ENCODE peak calls at places on chromosomes 5 and 9, in five cellular contexts. D is MM.1S, R is hepatocyte, M is GM23248, E is fibroblast of lung. A is an unnamed sample.
A peak's percentile ranks its signal among the peaks of the same experiment; 100 is the strongest.

GRCh38 chr5:119055267-119055666 is 15.6 kb upstream of the DMXL1 start:
- DNase-seq in M (peak; percentile 17), D (no peak), E (no peak), R (no peak), A (no peak)

GRCh38 chr9:4837768-4838546 is 45.2 kb downstream of the RCL1 start:
- DNase-seq in R (no peak), M (peak; percentile 94), E (peak; percentile 96), D (no peak), A (no peak)

GRCh38 chr9:109469646-109470358 is 28.3 kb downstream of the PTPN3 start:
- DNase-seq in M (peak; percentile 85), E (peak; percentile 74), R (peak; percentile 86), D (peak; percentile 74), A (peak; percentile 77)

GRCh38 chr5:6784481-6784880 is 71.2 kb downstream of the TENT4A start:
- DNase-seq in D (no peak), E (no peak), M (no peak), R (no peak), A (no peak)

GRCh38 chr5:171420429-171421231 is 1.2 kb downstream of the FGF18 start:
- DNase-seq in M (peak; percentile 91), R (peak; percentile 87), E (peak; percentile 92), D (no peak), A (peak; percentile 53)

GRCh38 chr5:166845044-166845443 is 1446.4 kb upstream of the WWC1 start:
- DNase-seq in E (peak; percentile 1), D (peak; percentile 12), M (peak; percentile 17), R (peak; percentile 63), A (peak; percentile 61)

GRCh38 chr5:57983426-57983825 is 476.5 kb downstream of the PLK2 start:
- DNase-seq in R (no peak), D (no peak), E (no peak), M (no peak), A (no peak)

GRCh38 chr5:25544652-25545249 is 900.0 kb upstream of the CDH10 start:
- DNase-seq in M (peak; percentile 5), E (peak; percentile 7), R (peak; percentile 69), D (peak; percentile 62), A (peak; percentile 73)

GRCh38 chr5:137195483-137195882 is 303.6 kb downstream of the SPOCK1 start:
- DNase-seq in R (no peak), M (no peak), E (peak; percentile 24), D (no peak), A (no peak)

GRCh38 chr9:92911496-92912475 is 33.9 kb upstream of the ZNF484 start:
- DNase-seq in M (no peak), D (no peak), R (peak; percentile 25), E (no peak), A (peak; percentile 89)

GRCh38 chr5:59360130-59360555 is 533.4 kb downstream of the PDE4D start:
- DNase-seq in D (no peak), M (peak; percentile 4), R (peak; percentile 30), E (no peak), A (no peak)

GRCh38 chr5:150075233-150075632 is 11.1 kb downstream of the CSF1R start:
- DNase-seq in M (no peak), E (no peak), D (no peak), R (no peak), A (no peak)

GRCh38 chr5:89337-90286 is 2.4 kb upstream of the PLEKHG4B start:
- DNase-seq in E (no peak), M (no peak), R (no peak), D (no peak), A (no peak)

GRCh38 chr9:105062222-105062850 is 134.4 kb upstream of the ABCA1 start:
- DNase-seq in E (no peak), D (no peak), M (no peak), R (no peak), A (no peak)

GRCh38 chr5:159340511-159340910 is 10.2 kb upstream of the IL12B start:
- DNase-seq in M (no peak), D (no peak), R (no peak), E (no peak), A (no peak)

GRCh38 chr5:76062502-76062901 is 20.7 kb upstream of the SV2C start:
- DNase-seq in D (no peak), M (no peak), R (no peak), E (no peak), A (no peak)

GRCh38 chr9:131559416-131560000 is 14.2 kb downstream of the PRRT1B start:
- DNase-seq in R (no peak), E (no peak), M (no peak), D (no peak), A (no peak)

GRCh38 chr9:107251756-107252322 is 31.2 kb upstream of the RAD23B start:
- DNase-seq in D (no peak), E (peak; percentile 94), R (peak; percentile 21), M (peak; percentile 93), A (no peak)

GRCh38 chr9:6440405-6440804 is 27.4 kb downstream of the UHRF2 start:
- DNase-seq in E (no peak), M (no peak), R (no peak), D (no peak), A (no peak)

GRCh38 chr9:120755827-120756434 is 37.3 kb downstream of the FBXW2 start:
- DNase-seq in M (peak; percentile 50), D (peak; percentile 60), R (peak; percentile 72), E (peak; percentile 12), A (peak; percentile 71)

GRCh38 chr9:137422668-137423000 is 328 bp downstream of the EXD3 start:
- DNase-seq in D (no peak), M (peak; percentile 71), R (peak; percentile 68), E (peak; percentile 29), A (peak; percentile 69)

GRCh38 chr9:8863886-8864881 is 1064.6 kb upstream of the DMAC1 start:
- DNase-seq in R (no peak), M (no peak), E (peak; percentile 74), D (no peak), A (peak; percentile 45)

GRCh38 chr5:64900618-64901017 is 131.9 kb downstream of the CWC27 start:
- DNase-seq in D (no peak), M (no peak), E (no peak), R (peak; percentile 10), A (no peak)

GRCh38 chr5:52997424-52997823 is 8.3 kb downstream of the ITGA2 start:
- DNase-seq in R (peak; percentile 30), D (no peak), M (peak; percentile 36), E (no peak), A (peak; percentile 49)

GRCh38 chr9:85172001-85172978 is 502.8 kb downstream of the NTRK2 start:
- DNase-seq in D (no peak), M (peak; percentile 11), E (peak; percentile 57), R (no peak), A (no peak)

GRCh38 chr5:146588331-146588730 is 72.3 kb upstream of the GPR151 start:
- DNase-seq in E (peak; percentile 59), R (peak; percentile 16), D (no peak), M (peak; percentile 38), A (no peak)

GRCh38 chr9:128120061-128120740 is 7.3 kb downstream of the PTGES2 start:
- DNase-seq in R (no peak), M (no peak), E (no peak), D (no peak), A (no peak)

GRCh38 chr9:33155393-33155792 is 11.7 kb downstream of the B4GALT1 start:
- DNase-seq in D (no peak), M (peak; percentile 30), E (peak; percentile 62), R (no peak), A (no peak)

GRCh38 chr5:67093259-67093658 is 103.3 kb downstream of the CD180 start:
- DNase-seq in M (no peak), E (no peak), D (no peak), R (no peak), A (no peak)

GRCh38 chr9:115921301-115921700 is 232.3 kb upstream of the PAPPA start:
- DNase-seq in E (peak; percentile 71), R (no peak), D (no peak), M (peak; percentile 86), A (no peak)

GRCh38 chr9:123597073-123597472 is 241.1 kb downstream of the CRB2 start:
- DNase-seq in E (no peak), M (no peak), D (no peak), R (no peak), A (no peak)
- H4K20me1 ChIP-seq in E (no peaks in the 10 kb centered on the region), M (no peaks in the 10 kb centered on the region), D (no peaks in the 10 kb centered on the region), R (no peaks in the 10 kb centered on the region), A (peaks cover 5% of the 10 kb centered on the region)

DNA sequence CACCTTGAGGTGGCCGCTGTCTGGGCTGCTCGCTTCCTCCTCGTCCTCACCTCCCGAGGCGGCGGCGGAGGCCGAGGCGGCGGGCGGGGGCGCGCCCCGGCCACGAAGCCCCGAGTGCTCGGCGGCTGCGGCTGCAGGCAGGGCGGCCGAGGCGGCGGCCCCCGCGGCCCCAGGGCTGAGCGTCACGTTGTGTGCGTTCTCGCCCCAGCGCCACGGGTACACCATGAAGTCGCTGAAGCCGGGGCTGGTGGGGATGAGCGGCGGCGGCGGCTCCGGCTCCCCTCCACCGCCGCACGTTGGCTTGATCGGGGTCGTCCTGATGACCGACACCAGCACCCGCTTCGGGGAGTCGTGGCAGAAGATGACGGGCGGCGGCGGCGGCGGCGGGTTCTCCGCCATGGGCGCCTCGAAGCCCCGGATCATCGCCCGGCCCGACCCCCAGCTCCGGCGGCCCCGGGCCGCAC is 528 bp downstream of the ZNF367 start:
- DNase-seq in R (no peak), E (no peak), M (peak; percentile 59), D (no peak), A (no peak)
- H4K20me1 ChIP-seq in R (no peaks in the 10 kb centered on the region), E (no peaks in the 10 kb centered on the region), M (no peaks in the 10 kb centered on the region), D (peaks cover 24% of the 10 kb centered on the region), A (peaks cover 26% of the 10 kb centered on the region)

GRCh38 chr9:114591206-114591853 is 3.8 kb downstream of the ATP6V1G1 start:
- DNase-seq in M (peak; percentile 51), D (peak; percentile 69), E (no peak), R (peak; percentile 34), A (no peak)
- H4K20me1 ChIP-seq in M (peaks cover 17% of the 10 kb centered on the region), D (no peaks in the 10 kb centered on the region), E (peaks cover 3% of the 10 kb centered on the region), R (peaks cover 80% of the 10 kb centered on the region), A (peaks cover 47% of the 10 kb centered on the region)

GRCh38 chr9:133349965-133350624 is 2.1 kb downstream of the RPL7A start:
- DNase-seq in R (no peak), M (peak; percentile 56), D (no peak), E (no peak), A (no peak)
- H4K20me1 ChIP-seq in R (peaks cover 19% of the 10 kb centered on the region), M (no peaks in the 10 kb centered on the region), D (peaks cover 11% of the 10 kb centered on the region), E (no peaks in the 10 kb centered on the region), A (peaks cover 65% of the 10 kb centered on the region)

GRCh38 chr9:123569343-123569694 is 213.3 kb downstream of the CRB2 start:
- DNase-seq in D (no peak), E (no peak), R (no peak), M (peak; percentile 21), A (no peak)
- H4K20me1 ChIP-seq in D (no peaks in the 10 kb centered on the region), E (no peaks in the 10 kb centered on the region), R (peaks cover 5% of the 10 kb centered on the region), M (no peaks in the 10 kb centered on the region), A (no peaks in the 10 kb centered on the region)

GRCh38 chr5:143390941-143391340 is 12.5 kb downstream of the NR3C1 start:
- DNase-seq in R (no peak), D (no peak), M (peak; percentile 44), E (no peak), A (no peak)
- H4K20me1 ChIP-seq in R (peaks cover 58% of the 10 kb centered on the region), D (peaks cover 6% of the 10 kb centered on the region), M (peaks cover 79% of the 10 kb centered on the region), E (no peaks in the 10 kb centered on the region), A (no peaks in the 10 kb centered on the region)

GRCh38 chr9:22427226-22427880 is 19.3 kb upstream of the DMRTA1 start:
- DNase-seq in E (no peak), R (no peak), M (no peak), D (no peak), A (no peak)
- H4K20me1 ChIP-seq in E (no peaks in the 10 kb centered on the region), R (no peaks in the 10 kb centered on the region), M (no peaks in the 10 kb centered on the region), D (no peaks in the 10 kb centered on the region), A (no peaks in the 10 kb centered on the region)

DNA sequence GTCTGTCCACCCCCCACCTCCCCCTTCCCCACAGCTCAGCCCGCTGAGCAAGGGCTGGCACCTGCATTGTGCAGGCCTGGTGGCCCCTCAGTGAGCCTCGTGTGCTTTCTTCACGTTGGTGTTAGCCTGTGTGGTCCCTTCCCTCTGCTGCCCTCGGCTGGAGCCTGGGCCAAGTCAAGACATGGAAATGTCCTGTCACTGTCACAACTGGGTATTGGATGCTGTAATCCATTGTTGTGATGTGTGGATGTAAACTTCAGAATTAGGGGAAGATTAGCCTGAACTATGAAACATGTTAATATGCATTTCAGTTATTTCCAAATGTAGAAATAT is 103.9 kb downstream of the TRIO start:
- DNase-seq in R (no peak), E (no peak), D (no peak), M (no peak), A (peak; percentile 49)
- H4K20me1 ChIP-seq in R (peaks cover 84% of the 10 kb centered on the region), E (peaks cover 6% of the 10 kb centered on the region), D (no peaks in the 10 kb centered on the region), M (peaks cover 23% of the 10 kb centered on the region), A (peaks cover 99% of the 10 kb centered on the region)